ENCODE peak calls at places on chromosomes 12 and 14, in five cellular contexts. One of them, this sample, is unnamed.

GRCh38 chr14:32826404-32827082 is 112.1 kb upstream of the NPAS3 start:
- DNase-seq in WERI-Rb-1: peak
- DNase-seq in ELF-1: peak
- DNase-seq in stimulated activated CD4-positive, alpha-beta T cell treated with anti-CD3 and anti-CD28 coated beads, Interleukin-2, amount 100 ng/mL, for 48 hours: no peak
- DNase-seq in occipital lobe: peak
- DNase-seq in this sample: no peak

GRCh38 chr12:49188205-49188915 is 520 bp downstream of the TUBA1A start:
- DNase-seq in WERI-Rb-1: peak
- DNase-seq in ELF-1: peak
- DNase-seq in stimulated activated CD4-positive, alpha-beta T cell treated with anti-CD3 and anti-CD28 coated beads, Interleukin-2, amount 100 ng/mL, for 48 hours: peak
- DNase-seq in occipital lobe: peak
- DNase-seq in this sample: no peak

GRCh38 chr14:37493606-37494005 is 101.4 kb downstream of the FOXA1 start:
- DNase-seq in WERI-Rb-1: no peak
- DNase-seq in ELF-1: no peak
- DNase-seq in stimulated activated CD4-positive, alpha-beta T cell treated with anti-CD3 and anti-CD28 coated beads, Interleukin-2, amount 100 ng/mL, for 48 hours: no peak
- DNase-seq in occipital lobe: no peak
- DNase-seq in this sample: no peak

GRCh38 chr14:104428333-104428851 is 151.2 kb upstream of the C14orf180 start:
- DNase-seq in WERI-Rb-1: no peak
- DNase-seq in ELF-1: no peak
- DNase-seq in stimulated activated CD4-positive, alpha-beta T cell treated with anti-CD3 and anti-CD28 coated beads, Interleukin-2, amount 100 ng/mL, for 48 hours: no peak
- DNase-seq in occipital lobe: no peak
- DNase-seq in this sample: no peak

GRCh38 chr12:52310622-52311281 is 10.4 kb downstream of the KRT83 start:
- DNase-seq in WERI-Rb-1: no peak
- DNase-seq in ELF-1: no peak
- DNase-seq in stimulated activated CD4-positive, alpha-beta T cell treated with anti-CD3 and anti-CD28 coated beads, Interleukin-2, amount 100 ng/mL, for 48 hours: no peak
- DNase-seq in occipital lobe: no peak
- DNase-seq in this sample: no peak

GRCh38 chr14:103014466-103015319 is 42.7 kb downstream of the CDC42BPB start:
- DNase-seq in WERI-Rb-1: no peak
- DNase-seq in ELF-1: peak
- DNase-seq in stimulated activated CD4-positive, alpha-beta T cell treated with anti-CD3 and anti-CD28 coated beads, Interleukin-2, amount 100 ng/mL, for 48 hours: no peak
- DNase-seq in occipital lobe: no peak
- DNase-seq in this sample: no peak

GRCh38 chr12:32305163-32305562 is 94.2 kb upstream of the FGD4 start:
- DNase-seq in WERI-Rb-1: no peak
- DNase-seq in ELF-1: no peak
- DNase-seq in stimulated activated CD4-positive, alpha-beta T cell treated with anti-CD3 and anti-CD28 coated beads, Interleukin-2, amount 100 ng/mL, for 48 hours: no peak
- DNase-seq in occipital lobe: no peak
- DNase-seq in this sample: no peak

GRCh38 chr14:50804181-50804721 is 26.7 kb downstream of the NIN start:
- DNase-seq in WERI-Rb-1: no peak
- DNase-seq in ELF-1: no peak
- DNase-seq in stimulated activated CD4-positive, alpha-beta T cell treated with anti-CD3 and anti-CD28 coated beads, Interleukin-2, amount 100 ng/mL, for 48 hours: no peak
- DNase-seq in occipital lobe: no peak
- DNase-seq in this sample: no peak

GRCh38 chr14:29895591-29896043 is 32.0 kb downstream of the PRKD1 start:
- DNase-seq in WERI-Rb-1: no peak
- DNase-seq in ELF-1: peak
- DNase-seq in stimulated activated CD4-positive, alpha-beta T cell treated with anti-CD3 and anti-CD28 coated beads, Interleukin-2, amount 100 ng/mL, for 48 hours: no peak
- DNase-seq in occipital lobe: no peak
- DNase-seq in this sample: no peak

GRCh38 chr12:54759751-54760150 is 94.6 kb upstream of the MUCL1 start:
- DNase-seq in WERI-Rb-1: peak
- DNase-seq in ELF-1: peak
- DNase-seq in stimulated activated CD4-positive, alpha-beta T cell treated with anti-CD3 and anti-CD28 coated beads, Interleukin-2, amount 100 ng/mL, for 48 hours: no peak
- DNase-seq in occipital lobe: no peak
- DNase-seq in this sample: no peak

GRCh38 chr12:31966558-31967205 is 7.5 kb downstream of the RESF1 start:
- DNase-seq in WERI-Rb-1: no peak
- DNase-seq in ELF-1: no peak
- DNase-seq in stimulated activated CD4-positive, alpha-beta T cell treated with anti-CD3 and anti-CD28 coated beads, Interleukin-2, amount 100 ng/mL, for 48 hours: no peak
- DNase-seq in occipital lobe: no peak
- DNase-seq in this sample: no peak

GRCh38 chr12:66035289-66035961 is 95.1 kb downstream of the LLPH start:
- DNase-seq in WERI-Rb-1: no peak
- DNase-seq in ELF-1: no peak
- DNase-seq in stimulated activated CD4-positive, alpha-beta T cell treated with anti-CD3 and anti-CD28 coated beads, Interleukin-2, amount 100 ng/mL, for 48 hours: no peak
- DNase-seq in occipital lobe: no peak
- DNase-seq in this sample: no peak

GRCh38 chr12:48592591-48593086 is 22.8 kb upstream of the LALBA start:
- DNase-seq in WERI-Rb-1: no peak
- DNase-seq in ELF-1: no peak
- DNase-seq in stimulated activated CD4-positive, alpha-beta T cell treated with anti-CD3 and anti-CD28 coated beads, Interleukin-2, amount 100 ng/mL, for 48 hours: no peak
- DNase-seq in occipital lobe: no peak
- DNase-seq in this sample: no peak

GRCh38 chr12:57836442-57837375 is 9.8 kb downstream of the CTDSP2 start:
- DNase-seq in WERI-Rb-1: no peak
- DNase-seq in ELF-1: peak
- DNase-seq in stimulated activated CD4-positive, alpha-beta T cell treated with anti-CD3 and anti-CD28 coated beads, Interleukin-2, amount 100 ng/mL, for 48 hours: no peak
- DNase-seq in occipital lobe: no peak
- DNase-seq in this sample: no peak

GRCh38 chr14:37195327-37195726 is 2.4 kb upstream of the MIPOL1 start:
- DNase-seq in WERI-Rb-1: no peak
- DNase-seq in ELF-1: no peak
- DNase-seq in stimulated activated CD4-positive, alpha-beta T cell treated with anti-CD3 and anti-CD28 coated beads, Interleukin-2, amount 100 ng/mL, for 48 hours: no peak
- DNase-seq in occipital lobe: no peak
- DNase-seq in this sample: no peak

GRCh38 chr14:99579903-99580570 is 24.0 kb downstream of the CCDC85C start:
- DNase-seq in WERI-Rb-1: peak
- DNase-seq in ELF-1: peak
- DNase-seq in stimulated activated CD4-positive, alpha-beta T cell treated with anti-CD3 and anti-CD28 coated beads, Interleukin-2, amount 100 ng/mL, for 48 hours: no peak
- DNase-seq in occipital lobe: no peak
- DNase-seq in this sample: no peak

GRCh38 chr12:91766454-91766853 is 379.2 kb downstream of the BTG1 start:
- DNase-seq in WERI-Rb-1: no peak
- DNase-seq in ELF-1: no peak
- DNase-seq in stimulated activated CD4-positive, alpha-beta T cell treated with anti-CD3 and anti-CD28 coated beads, Interleukin-2, amount 100 ng/mL, for 48 hours: no peak
- DNase-seq in occipital lobe: no peak
- DNase-seq in this sample: no peak

GRCh38 chr14:99595034-99595433 is 9.0 kb downstream of the CCDC85C start:
- DNase-seq in WERI-Rb-1: no peak
- DNase-seq in ELF-1: no peak
- DNase-seq in stimulated activated CD4-positive, alpha-beta T cell treated with anti-CD3 and anti-CD28 coated beads, Interleukin-2, amount 100 ng/mL, for 48 hours: peak
- DNase-seq in occipital lobe: no peak
- DNase-seq in this sample: no peak

GRCh38 chr12:65567820-65568219 is 256.5 kb upstream of the HMGA2 start:
- DNase-seq in WERI-Rb-1: no peak
- DNase-seq in ELF-1: no peak
- DNase-seq in stimulated activated CD4-positive, alpha-beta T cell treated with anti-CD3 and anti-CD28 coated beads, Interleukin-2, amount 100 ng/mL, for 48 hours: no peak
- DNase-seq in occipital lobe: no peak
- DNase-seq in this sample: no peak

GRCh38 chr14:22220427-22220826 is 368.6 kb downstream of the DAD1 start:
- DNase-seq in WERI-Rb-1: no peak
- DNase-seq in ELF-1: no peak
- DNase-seq in stimulated activated CD4-positive, alpha-beta T cell treated with anti-CD3 and anti-CD28 coated beads, Interleukin-2, amount 100 ng/mL, for 48 hours: no peak
- DNase-seq in occipital lobe: no peak
- DNase-seq in this sample: no peak

GRCh38 chr12:126734738-126735137 is 1532.2 kb upstream of the TMEM132C start:
- DNase-seq in WERI-Rb-1: no peak
- DNase-seq in ELF-1: no peak
- DNase-seq in stimulated activated CD4-positive, alpha-beta T cell treated with anti-CD3 and anti-CD28 coated beads, Interleukin-2, amount 100 ng/mL, for 48 hours: no peak
- DNase-seq in occipital lobe: no peak
- DNase-seq in this sample: no peak

GRCh38 chr12:3168223-3168770 is 91.1 kb downstream of the TSPAN9 start:
- DNase-seq in WERI-Rb-1: no peak
- DNase-seq in ELF-1: no peak
- DNase-seq in stimulated activated CD4-positive, alpha-beta T cell treated with anti-CD3 and anti-CD28 coated beads, Interleukin-2, amount 100 ng/mL, for 48 hours: no peak
- DNase-seq in occipital lobe: no peak
- DNase-seq in this sample: no peak

GRCh38 chr12:52254180-52254964 is 20.1 kb upstream of the KRT86 start:
- DNase-seq in WERI-Rb-1: no peak
- DNase-seq in ELF-1: no peak
- DNase-seq in stimulated activated CD4-positive, alpha-beta T cell treated with anti-CD3 and anti-CD28 coated beads, Interleukin-2, amount 100 ng/mL, for 48 hours: no peak
- DNase-seq in occipital lobe: no peak
- DNase-seq in this sample: no peak

GRCh38 chr12:76927170-76927784 is 48.5 kb upstream of the CSRP2 start:
- DNase-seq in WERI-Rb-1: peak
- DNase-seq in ELF-1: peak
- DNase-seq in stimulated activated CD4-positive, alpha-beta T cell treated with anti-CD3 and anti-CD28 coated beads, Interleukin-2, amount 100 ng/mL, for 48 hours: peak
- DNase-seq in occipital lobe: no peak
- DNase-seq in this sample: peak

GRCh38 chr12:52360106-52360662 is 7.1 kb downstream of the KRT85 start:
- DNase-seq in WERI-Rb-1: no peak
- DNase-seq in ELF-1: no peak
- DNase-seq in stimulated activated CD4-positive, alpha-beta T cell treated with anti-CD3 and anti-CD28 coated beads, Interleukin-2, amount 100 ng/mL, for 48 hours: no peak
- DNase-seq in occipital lobe: no peak
- DNase-seq in this sample: no peak

GRCh38 chr14:54106802-54107377 is 150.3 kb upstream of the BMP4 start:
- DNase-seq in WERI-Rb-1: no peak
- DNase-seq in ELF-1: peak
- DNase-seq in stimulated activated CD4-positive, alpha-beta T cell treated with anti-CD3 and anti-CD28 coated beads, Interleukin-2, amount 100 ng/mL, for 48 hours: no peak
- DNase-seq in occipital lobe: no peak
- DNase-seq in this sample: no peak

GRCh38 chr12:49750994-49751393 is 9.6 kb downstream of the TMBIM6 start:
- DNase-seq in WERI-Rb-1: no peak
- DNase-seq in ELF-1: no peak
- DNase-seq in stimulated activated CD4-positive, alpha-beta T cell treated with anti-CD3 and anti-CD28 coated beads, Interleukin-2, amount 100 ng/mL, for 48 hours: no peak
- DNase-seq in occipital lobe: no peak
- DNase-seq in this sample: no peak

GRCh38 chr12:71164877-71165197 is 7.0 kb upstream of the TSPAN8 start:
- DNase-seq in WERI-Rb-1: no peak
- DNase-seq in ELF-1: no peak
- DNase-seq in stimulated activated CD4-positive, alpha-beta T cell treated with anti-CD3 and anti-CD28 coated beads, Interleukin-2, amount 100 ng/mL, for 48 hours: no peak
- DNase-seq in occipital lobe: no peak
- DNase-seq in this sample: no peak

GRCh38 chr12:112798019-112798760 is 6.6 kb downstream of the RPH3A start:
- DNase-seq in WERI-Rb-1: no peak
- DNase-seq in ELF-1: no peak
- DNase-seq in stimulated activated CD4-positive, alpha-beta T cell treated with anti-CD3 and anti-CD28 coated beads, Interleukin-2, amount 100 ng/mL, for 48 hours: no peak
- DNase-seq in occipital lobe: no peak
- DNase-seq in this sample: no peak

GRCh38 chr12:54160807-54161480 is 27.8 kb downstream of the SMUG1 start:
- DNase-seq in WERI-Rb-1: no peak
- DNase-seq in ELF-1: no peak
- DNase-seq in stimulated activated CD4-positive, alpha-beta T cell treated with anti-CD3 and anti-CD28 coated beads, Interleukin-2, amount 100 ng/mL, for 48 hours: no peak
- DNase-seq in occipital lobe: no peak
- DNase-seq in this sample: no peak

GRCh38 chr14:59964251-59965007 is 44.5 kb downstream of the LRRC9 start:
- DNase-seq in WERI-Rb-1: no peak
- DNase-seq in ELF-1: peak
- DNase-seq in stimulated activated CD4-positive, alpha-beta T cell treated with anti-CD3 and anti-CD28 coated beads, Interleukin-2, amount 100 ng/mL, for 48 hours: no peak
- DNase-seq in occipital lobe: no peak
- DNase-seq in this sample: no peak

GRCh38 chr12:108430245-108430644 is 84.8 kb upstream of the FICD start:
- DNase-seq in WERI-Rb-1: no peak
- DNase-seq in ELF-1: no peak
- DNase-seq in stimulated activated CD4-positive, alpha-beta T cell treated with anti-CD3 and anti-CD28 coated beads, Interleukin-2, amount 100 ng/mL, for 48 hours: no peak
- DNase-seq in occipital lobe: no peak
- DNase-seq in this sample: peak

GRCh38 chr12:112309797-112310196 is 72.4 kb downstream of the HECTD4 start:
- DNase-seq in WERI-Rb-1: no peak
- DNase-seq in ELF-1: no peak
- DNase-seq in stimulated activated CD4-positive, alpha-beta T cell treated with anti-CD3 and anti-CD28 coated beads, Interleukin-2, amount 100 ng/mL, for 48 hours: no peak
- DNase-seq in occipital lobe: no peak
- DNase-seq in this sample: no peak